ENCODE peak calls at places on chromosomes 5 and 9, in five cellular contexts. R is sciatic nerve; S is pancreas; U is HCT116; P is activated CD8-positive, alpha-beta memory T cell treated with anti-CD3 and anti-CD28 coated beads, Interleukin-2, amount 10 ng/mL, durations not matched to agents 7 days and 5 days. Y is an unnamed sample.

GRCh38 chr9:135471751-135472640 is 7.6 kb upstream of the PPP1R26 start:
- ATAC-seq in R (no peak), S (no peak), U (no peak), P (no peak), Y (no peak)

GRCh38 chr5:153617190-153617589 is 126.7 kb downstream of the GRIA1 start:
- ATAC-seq in R (no peak), S (no peak), U (no peak), P (no peak), Y (no peak)

GRCh38 chr5:139475865-139476651 is 5.3 kb downstream of the SMIM33 start:
- ATAC-seq in R (no peak), S (no peak), U (no peak), P (no peak), Y (no peak)

GRCh38 chr5:169933624-169934023 is 46.7 kb downstream of the INSYN2B start:
- ATAC-seq in R (no peak), S (no peak), U (no peak), P (no peak), Y (no peak)

GRCh38 chr9:14193338-14193980 is 120.5 kb downstream of the NFIB start:
- ATAC-seq in R (no peak), S (no peak), U (no peak), P (no peak), Y (no peak)

GRCh38 chr9:74772126-74772525 is 115.6 kb downstream of the TRPM6 start:
- ATAC-seq in R (no peak), S (no peak), U (no peak), P (peak; percentile 68), Y (peak; percentile 70)

GRCh38 chr5:32223972-32224608 is 50.0 kb upstream of the GOLPH3 start:
- ATAC-seq in R (peak; percentile 22), S (peak; percentile 49), U (peak; percentile 91), P (no peak), Y (no peak)

GRCh38 chr9:115328228-115328627 is 210.3 kb upstream of the TNC start:
- ATAC-seq in R (peak; percentile 57), S (no peak), U (no peak), P (no peak), Y (no peak)

GRCh38 chr9:93582115-93582514 is 5.7 kb downstream of the PHF2 start:
- ATAC-seq in R (no peak), S (peak; percentile 91), U (no peak), P (no peak), Y (no peak)

GRCh38 chr9:131312822-131313770 is 23.6 kb downstream of the PLPP7 start:
- ATAC-seq in R (peak; percentile 41), S (no peak), U (no peak), P (no peak), Y (no peak)

GRCh38 chr9:125121156-125121555 is 22.2 kb downstream of the SCAI start:
- ATAC-seq in R (no peak), S (no peak), U (no peak), P (no peak), Y (no peak)

GRCh38 chr5:1516615-1517601 is 6.9 kb downstream of the LPCAT1 start:
- ATAC-seq in R (no peak), S (no peak), U (no peak), P (no peak), Y (no peak)

GRCh38 chr9:69178583-69179011 is 4.5 kb downstream of the TJP2 start:
- ATAC-seq in R (no peak), S (no peak), U (peak; percentile 68), P (no peak), Y (no peak)

GRCh38 chr9:36798350-36799065 is 225.8 kb downstream of the MELK start:
- ATAC-seq in R (no peak), S (no peak), U (no peak), P (no peak), Y (no peak)

GRCh38 chr5:41268894-41269293 is 55.6 kb upstream of the C6 start:
- ATAC-seq in R (no peak), S (no peak), U (no peak), P (no peak), Y (no peak)

GRCh38 chr5:56917534-56917933 is 8.1 kb downstream of the SETD9 start:
- ATAC-seq in R (no peak), S (peak; percentile 52), U (no peak), P (no peak), Y (no peak)

GRCh38 chr5:172701336-172702061 is 60.4 kb downstream of the NEURL1B start:
- ATAC-seq in R (no peak), S (no peak), U (no peak), P (no peak), Y (no peak)

GRCh38 chr5:36177154-36177553 is 25.2 kb downstream of the SKP2 start:
- ATAC-seq in R (no peak), S (no peak), U (no peak), P (no peak), Y (no peak)

GRCh38 chr9:103407260-103407659 is 412.1 kb downstream of the CYLC2 start:
- ATAC-seq in R (no peak), S (no peak), U (no peak), P (no peak), Y (no peak)

GRCh38 chr9:120879421-120879820 is 2.4 kb upstream of the PHF19 start:
- ATAC-seq in R (no peak), S (no peak), U (no peak), P (no peak), Y (no peak)

GRCh38 chr9:127825319-127826051 is 22.8 kb downstream of the FPGS start:
- ATAC-seq in R (no peak), S (peak; percentile 60), U (peak; percentile 69), P (peak; percentile 23), Y (no peak)

GRCh38 chr5:169534939-169535338 is 48.6 kb upstream of the SPDL1 start:
- ATAC-seq in R (peak; percentile 87), S (no peak), U (no peak), P (no peak), Y (no peak)

Y was measured in activated T-helper 17 cell treated with anti-CD3 and anti-CD28 coated beads, Interleukin-2, amount 50 U/mL, for 72 hours.